ENCODE peak calls at places on chromosomes 11 and 22, in ten cellular contexts. S is Kasumi-1; F is CD8-positive, alpha-beta memory T cell; L is posterior cingulate gyrus; K is RWPE1; Q is A172; N is NCI-H1930; J is NCI-H2029; O is activated CD8-positive, alpha-beta T cell treated with anti-CD3 and anti-CD28 coated beads, Interleukin-2, amount 10 ng/mL, durations not matched to agents 7 days and 5 days; X is brain microvascular endothelial cell. D is an unnamed sample.

GRCh38 chr11:68214173-68215086 is 1.3 kb upstream of the KMT5B start:
- DNase-seq in S (no peak), F (peak), L (no peak), K (no peak), Q (no peak), N (no peak), J (no peak), O (no peak), X (peak), D (no peak)

GRCh38 chr11:6604081-6604626 is 580 bp downstream of the ILK start:
- DNase-seq in S (peak), F (peak), L (no peak), K (peak), Q (peak), N (no peak), J (peak), O (peak), X (peak), D (peak)

GRCh38 chr11:133903056-133903455 is 53.7 kb downstream of the IGSF9B start:
- DNase-seq in S (no peak), F (no peak), L (no peak), K (no peak), Q (no peak), N (no peak), J (no peak), O (no peak), X (no peak), D (no peak)

GRCh38 chr11:76830639-76831312 is 29.9 kb upstream of the ACER3 start:
- DNase-seq in S (no peak), F (no peak), L (no peak), K (peak), Q (peak), N (no peak), J (no peak), O (no peak), X (peak), D (no peak)

GRCh38 chr11:3665336-3666022 is 5.7 kb downstream of the CHRNA10 start:
- DNase-seq in S (peak), F (no peak), L (no peak), K (no peak), Q (no peak), N (no peak), J (no peak), O (no peak), X (no peak), D (no peak)

GRCh38 chr11:114596175-114596919 is 761 bp upstream of the NXPE4 start:
- DNase-seq in S (no peak), F (no peak), L (no peak), K (no peak), Q (no peak), N (no peak), J (no peak), O (no peak), X (no peak), D (no peak)

GRCh38 chr11:83656931-83657330 is 370.8 kb upstream of the CCDC90B start:
- DNase-seq in S (no peak), F (no peak), L (no peak), K (no peak), Q (peak), N (no peak), J (no peak), O (no peak), X (peak), D (no peak)

GRCh38 chr22:37623075-37624016 is 14.7 kb downstream of the GGA1 start:
- DNase-seq in S (peak), F (peak), L (peak), K (peak), Q (no peak), N (no peak), J (peak), O (peak), X (no peak), D (peak)

GRCh38 chr11:95897731-95898130 is 26.2 kb downstream of the MTMR2 start:
- DNase-seq in S (no peak), F (no peak), L (no peak), K (no peak), Q (no peak), N (no peak), J (no peak), O (no peak), X (peak), D (no peak)

GRCh38 chr11:63567044-63567840 is 4.1 kb upstream of the PLAAT2 start:
- DNase-seq in S (no peak), F (peak), L (no peak), K (peak), Q (peak), N (no peak), J (peak), O (peak), X (peak), D (peak)

GRCh38 chr22:45671783-45672563 is at the start of gene ATXN10:
- DNase-seq in S (peak), F (peak), L (peak), K (peak), Q (peak), N (peak), J (peak), O (peak), X (peak), D (peak)

GRCh38 chr22:25406510-25407210 is 157.8 kb upstream of the GRK3 start:
- DNase-seq in S (no peak), F (no peak), L (no peak), K (no peak), Q (no peak), N (no peak), J (no peak), O (no peak), X (no peak), D (no peak)

GRCh38 chr22:38026130-38027111 is 30.8 kb upstream of the PICK1 start:
- DNase-seq in S (no peak), F (no peak), L (no peak), K (no peak), Q (no peak), N (no peak), J (no peak), O (no peak), X (no peak), D (no peak)

GRCh38 chr11:59765068-59765770 is 10.0 kb downstream of the STX3 start:
- DNase-seq in S (no peak), F (no peak), L (no peak), K (no peak), Q (no peak), N (no peak), J (no peak), O (no peak), X (no peak), D (no peak)

GRCh38 chr11:43573233-43573632 is 107.3 kb upstream of the HSD17B12 start:
- DNase-seq in S (peak), F (no peak), L (no peak), K (no peak), Q (peak), N (peak), J (no peak), O (peak), X (no peak), D (no peak)

GRCh38 chr11:112016088-112016764 is 9.0 kb upstream of the DLAT start:
- DNase-seq in S (no peak), F (no peak), L (no peak), K (no peak), Q (no peak), N (no peak), J (no peak), O (no peak), X (peak), D (no peak)

GRCh38 chr11:61377461-61378160 is 14.8 kb upstream of the TMEM216 start:
- DNase-seq in S (no peak), F (no peak), L (no peak), K (no peak), Q (no peak), N (no peak), J (no peak), O (no peak), X (peak), D (no peak)

GRCh38 chr22:37818397-37819099 is 4.6 kb upstream of the GALR3 start:
- DNase-seq in S (no peak), F (peak), L (peak), K (no peak), Q (no peak), N (no peak), J (peak), O (peak), X (peak), D (peak)

GRCh38 chr11:63242089-63242762 is 1.2 kb downstream of the SLC22A25 start:
- DNase-seq in S (no peak), F (no peak), L (no peak), K (no peak), Q (no peak), N (no peak), J (no peak), O (no peak), X (no peak), D (no peak)

GRCh38 chr11:94400839-94401772 is at the start of gene GPR83:
- DNase-seq in S (no peak), F (no peak), L (peak), K (no peak), Q (no peak), N (peak), J (no peak), O (no peak), X (peak), D (no peak)

GRCh38 chr11:76237041-76237649 is 30.8 kb upstream of the WNT11 start:
- DNase-seq in S (no peak), F (no peak), L (no peak), K (no peak), Q (no peak), N (no peak), J (no peak), O (no peak), X (no peak), D (no peak)

GRCh38 chr11:92227954-92228935 is 3.6 kb downstream of the FAT3 start:
- DNase-seq in S (no peak), F (no peak), L (no peak), K (no peak), Q (no peak), N (no peak), J (no peak), O (no peak), X (no peak), D (no peak)

GRCh38 chr11:125088576-125089455 is 22.6 kb downstream of the TMEM218 start:
- DNase-seq in S (no peak), F (no peak), L (no peak), K (no peak), Q (no peak), N (no peak), J (no peak), O (no peak), X (no peak), D (no peak)

GRCh38 chr11:101686514-101686913 is 102.7 kb upstream of the TRPC6 start:
- DNase-seq in S (no peak), F (no peak), L (no peak), K (peak), Q (peak), N (no peak), J (no peak), O (no peak), X (peak), D (no peak)

GRCh38 chr11:82855616-82856015 is 44.6 kb downstream of the PRCP start:
- DNase-seq in S (no peak), F (no peak), L (no peak), K (no peak), Q (no peak), N (no peak), J (no peak), O (no peak), X (no peak), D (no peak)

GRCh38 chr22:32265882-32266767 is 11.0 kb upstream of the SLC5A4 start:
- DNase-seq in S (peak), F (peak), L (peak), K (peak), Q (peak), N (peak), J (peak), O (peak), X (peak), D (peak)

GRCh38 chr22:31898911-31899310 is 45.4 kb upstream of the YWHAH start:
- DNase-seq in S (no peak), F (no peak), L (peak), K (no peak), Q (no peak), N (no peak), J (no peak), O (no peak), X (no peak), D (no peak)

GRCh38 chr22:33918676-33919590 is 1.3 kb downstream of the LARGE1 start:
- DNase-seq in S (no peak), F (no peak), L (no peak), K (no peak), Q (no peak), N (no peak), J (no peak), O (no peak), X (no peak), D (no peak)

GRCh38 chr11:71330349-71330748 is 78.0 kb upstream of the SHANK2 start:
- DNase-seq in S (no peak), F (no peak), L (no peak), K (no peak), Q (no peak), N (no peak), J (no peak), O (no peak), X (no peak), D (no peak)

D was measured in immature natural killer cell.